ENCODE peak calls at places on chromosomes 1 and 21, in six cellular contexts. J, Z, D, M, N and Y are unnamed samples.

GRCh38 chr1:224149733-224150132 is 33.3 kb upstream of the DEGS1 start:
- DNase-seq in J (no peak), Z (no peak), D (peak; percentile 30), M (no peak), N (no peak), Y (no peak)

GRCh38 chr1:153563991-153564390 is 1.7 kb downstream of the S100A2 start:
- DNase-seq in J (no peak), Z (no peak), D (no peak), M (no peak), N (no peak), Y (no peak)

GRCh38 chr1:7069888-7070287 is 284.6 kb downstream of the CAMTA1 start:
- DNase-seq in J (no peak), Z (peak; percentile 1), D (no peak), M (no peak), N (no peak), Y (peak; percentile 1)

GRCh38 chr1:207336559-207337467 is 15.3 kb downstream of the CD55 start:
- DNase-seq in J (peak; percentile 55), Z (no peak), D (no peak), M (peak; percentile 51), N (no peak), Y (no peak)

GRCh38 chr1:160030657-160031367 is 978 bp downstream of the PIGM start:
- DNase-seq in J (no peak), Z (no peak), D (no peak), M (peak; percentile 38), N (no peak), Y (no peak)

GRCh38 chr1:22132517-22133235 is 10.2 kb downstream of the WNT4 start:
- DNase-seq in J (no peak), Z (peak; percentile 58), D (no peak), M (peak; percentile 69), N (no peak), Y (peak; percentile 71)

GRCh38 chr1:67978988-67979516 is 71.4 kb downstream of the DIRAS3 start:
- DNase-seq in J (no peak), Z (peak; percentile 84), D (no peak), M (peak; percentile 67), N (no peak), Y (peak; percentile 68)

GRCh38 chr1:26553942-26554682 is 24.6 kb downstream of the RPS6KA1 start:
- DNase-seq in J (no peak), Z (no peak), D (no peak), M (no peak), N (no peak), Y (no peak)

GRCh38 chr1:231497629-231498152 is 30.8 kb upstream of the TSNAX start:
- DNase-seq in J (no peak), Z (no peak), D (no peak), M (peak; percentile 8), N (no peak), Y (no peak)

GRCh38 chr1:155466996-155467395 is 95.6 kb downstream of the ASH1L start:
- DNase-seq in J (no peak), Z (peak; percentile 78), D (no peak), M (peak; percentile 79), N (no peak), Y (peak; percentile 77)

GRCh38 chr1:157497284-157497683 is 55.0 kb downstream of the FCRL5 start:
- DNase-seq in J (no peak), Z (no peak), D (no peak), M (no peak), N (no peak), Y (no peak)

GRCh38 chr1:163820748-163821147 is 499.0 kb downstream of the NUF2 start:
- DNase-seq in J (no peak), Z (peak; percentile 24), D (no peak), M (peak; percentile 14), N (no peak), Y (peak; percentile 16)

GRCh38 chr1:228487336-228488106 is at the start of gene RNF187:
- DNase-seq in J (peak; percentile 65), Z (peak; percentile 38), D (peak; percentile 47), M (no peak), N (peak; percentile 94), Y (no peak)

GRCh38 chr1:75615664-75616435 is 4.9 kb upstream of the SLC44A5 start:
- DNase-seq in J (peak; percentile 27), Z (peak; percentile 39), D (no peak), M (no peak), N (no peak), Y (peak; percentile 34)

GRCh38 chr1:25090707-25091422 is 141.4 kb downstream of the SYF2 start:
- DNase-seq in J (no peak), Z (peak; percentile 8), D (peak; percentile 56), M (peak; percentile 5), N (no peak), Y (no peak)

GRCh38 chr1:246951413-246951812 is 19.7 kb upstream of the AHCTF1 start:
- DNase-seq in J (no peak), Z (no peak), D (no peak), M (no peak), N (no peak), Y (no peak)
- H3K4me3 ChIP-seq in J (no peak overlapping the region), Z (no peak overlapping the region), D (no peak overlapping the region), M (no peak overlapping the region), N (no peak overlapping the region), Y (no peak overlapping the region)

DNA sequence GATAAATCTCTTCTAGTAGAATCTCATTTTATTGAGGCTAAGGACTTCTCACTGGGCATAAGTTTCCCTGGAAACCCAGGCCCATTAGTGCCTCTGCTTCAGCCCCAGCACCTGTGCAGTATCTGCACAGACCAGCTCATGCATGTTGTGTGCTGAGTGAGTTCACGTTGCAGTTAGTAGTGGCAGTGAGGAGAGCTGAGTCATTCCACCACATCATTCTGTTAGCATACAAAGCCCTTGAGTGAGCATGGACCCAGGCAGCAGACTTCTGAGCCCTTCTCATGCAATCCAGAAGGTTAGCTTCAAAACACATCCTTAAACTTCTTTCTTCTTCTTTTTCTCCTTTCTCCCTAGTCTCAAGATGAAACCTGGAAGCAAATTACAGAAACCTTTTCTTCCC is 45.8 kb upstream of the NTPCR start:
- DNase-seq in J (no peak), Z (peak; percentile 13), D (no peak), M (peak; percentile 93), N (no peak), Y (peak; percentile 74)
- TF ChIP-seq CTCF in J (no peak), Z (no peak), D (no peak), M (no peak), N (no peak), Y (no peak)

GRCh38 chr1:215269955-215270354 is 187.4 kb downstream of the KCNK2 start:
- DNase-seq in J (no peak), Z (no peak), D (no peak), M (no peak), N (no peak), Y (no peak)
- H3K4me3 ChIP-seq in J (no peak overlapping the region), Z (no peak overlapping the region), D (no peak overlapping the region), M (no peak overlapping the region), N (no peak overlapping the region), Y (no peak overlapping the region)

DNA sequence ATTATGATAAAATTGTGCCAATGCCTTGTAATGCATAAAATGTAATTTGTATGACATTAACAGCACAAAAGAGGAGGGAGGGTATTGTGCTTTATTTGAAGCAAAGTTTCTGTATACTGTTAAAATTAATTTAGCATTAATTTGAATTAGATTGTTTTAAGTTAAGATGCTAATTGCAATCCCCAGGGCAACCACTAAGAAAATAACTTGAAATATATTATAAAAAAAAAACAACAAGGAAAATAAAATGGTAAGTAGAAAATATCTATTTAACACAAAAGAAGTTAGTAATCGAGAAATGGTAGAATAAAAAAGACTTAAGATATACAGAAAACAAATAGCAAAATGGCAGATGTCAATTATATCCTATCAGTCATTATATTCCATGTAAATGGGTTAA is 131.4 kb upstream of the KAZN start:
- DNase-seq in J (no peak), Z (no peak), D (no peak), M (no peak), N (no peak), Y (no peak)
- TF ChIP-seq CTCF in J (no peak), Z (no peak), D (no peak), M (no peak), N (no peak), Y (no peak)

GRCh38 chr1:173354937-173355280 is 122.2 kb upstream of the PRDX6 start:
- DNase-seq in J (no peak), Z (peak; percentile 15), D (no peak), M (no peak), N (no peak), Y (no peak)
- H3K4me3 ChIP-seq in J (no peak overlapping the region), Z (no peak overlapping the region), D (no peak overlapping the region), M (no peak overlapping the region), N (no peak overlapping the region), Y (no peak overlapping the region)

GRCh38 chr1:39886757-39887231 is 3.5 kb upstream of the TRIT1 start:
- DNase-seq in J (no peak), Z (no peak), D (no peak), M (no peak), N (no peak), Y (peak; percentile 25)
- TF ChIP-seq CTCF in J (no peak), Z (no peak), D (no peak), M (no peak), N (no peak), Y (no peak)

GRCh38 chr1:2001773-2002411 is 1.7 kb downstream of the CFAP74 start:
- DNase-seq in J (no peak), Z (no peak), D (peak; percentile 86), M (peak; percentile 25), N (no peak), Y (no peak)

GRCh38 chr1:2004867-2005266 is 1.3 kb upstream of the CFAP74 start:
- DNase-seq in J (no peak), Z (no peak), D (no peak), M (no peak), N (no peak), Y (no peak)

GRCh38 chr1:2000850-2001249 is 2.7 kb downstream of the CFAP74 start:
- DNase-seq in J (no peak), Z (no peak), D (no peak), M (no peak), N (no peak), Y (no peak)

GRCh38 chr1:2000432-2000831 is 3.2 kb downstream of the CFAP74 start:
- DNase-seq in J (no peak), Z (no peak), D (no peak), M (no peak), N (no peak), Y (no peak)

GRCh38 chr1:2003564-2004131 is at the start of gene CFAP74:
- DNase-seq in J (no peak), Z (peak; percentile 55), D (peak; percentile 83), M (no peak), N (no peak), Y (peak; percentile 13)
- H3K4me3 ChIP-seq in J (no peak within 1 kb of the TSS), Z (peak within 1 kb of the TSS; percentile 24), D (peak within 1 kb of the TSS; percentile 27), M (no peak within 1 kb of the TSS), N (no peak within 1 kb of the TSS), Y (no peak within 1 kb of the TSS)

GRCh38 chr21:33268736-33269441 is 2.7 kb downstream of the IL10RB start:
- DNase-seq in J (peak; percentile 31), Z (no peak), D (no peak), M (peak; percentile 86), N (no peak), Y (no peak)
- TF ChIP-seq CTCF in J (no peak), Z (no peak), D (no peak), M (no peak), N (no peak), Y (no peak)

DNA sequence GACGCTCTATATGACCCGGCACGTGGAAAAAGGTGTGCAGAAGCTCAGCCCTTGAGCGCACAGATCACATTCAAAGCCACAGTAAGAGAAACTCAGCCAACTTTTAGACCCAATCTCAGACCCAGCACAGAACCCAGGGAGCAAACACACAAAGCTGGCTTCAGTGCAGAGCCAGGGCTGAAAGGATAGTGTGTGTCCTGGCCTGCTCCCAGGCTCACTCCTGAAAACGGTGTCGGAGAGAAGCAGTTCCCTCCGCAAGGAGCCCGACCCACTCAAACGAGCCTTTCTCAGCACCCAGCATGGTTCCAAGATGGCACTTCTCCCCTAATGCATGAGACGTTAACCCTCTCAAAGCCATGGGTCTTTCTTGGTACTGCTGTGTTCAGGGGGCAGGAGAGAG is 39.6 kb downstream of the CASZ1 start:
- DNase-seq in J (no peak), Z (no peak), D (no peak), M (no peak), N (no peak), Y (no peak)
- H3K4me3 ChIP-seq in J (no peak overlapping the region), Z (no peak overlapping the region), D (no peak overlapping the region), M (no peak overlapping the region), N (no peak overlapping the region), Y (no peak overlapping the region)